ENCODE peak calls at places on chromosomes 1 and 21, in eight cellular contexts. W is CD8-positive, alpha-beta T cell; D is tibial artery; K is endodermal cell; E is tibial nerve; J is dorsolateral prefrontal cortex; Q is upper lobe of right lung; G is lower lobe of right lung. V is an unnamed sample.

GRCh38 chr1:209675567-209676154 is 449 bp downstream of the G0S2 start:
- DNase-seq in W (no peak), D (no peak), K (peak), E (no peak), J (no peak), Q (peak), G (peak), V (no peak)

GRCh38 chr1:193083365-193084088 is 21.7 kb downstream of the GLRX2 start:
- DNase-seq in W (no peak), D (no peak), K (no peak), E (no peak), J (no peak), Q (no peak), G (no peak), V (no peak)

GRCh38 chr1:243890576-243890975 is 40.5 kb upstream of the AKT3 start:
- DNase-seq in W (no peak), D (no peak), K (no peak), E (no peak), J (no peak), Q (no peak), G (no peak), V (no peak)

GRCh38 chr1:207887542-207887941 is 23.4 kb downstream of the CD34 start:
- DNase-seq in W (no peak), D (no peak), K (no peak), E (no peak), J (no peak), Q (no peak), G (no peak), V (no peak)

GRCh38 chr1:172697463-172698100 is 38.7 kb downstream of the FASLG start:
- DNase-seq in W (no peak), D (no peak), K (no peak), E (no peak), J (no peak), Q (no peak), G (no peak), V (no peak)

GRCh38 chr1:219778110-219778509 is 150.2 kb downstream of the SLC30A10 start:
- DNase-seq in W (no peak), D (no peak), K (no peak), E (no peak), J (no peak), Q (no peak), G (no peak), V (no peak)

GRCh38 chr1:193846881-193847280 is 660.5 kb upstream of the B3GALT2 start:
- DNase-seq in W (no peak), D (no peak), K (no peak), E (no peak), J (no peak), Q (no peak), G (no peak), V (no peak)

GRCh38 chr1:104294259-104294658 is 544.6 kb downstream of the AMY1C start:
- DNase-seq in W (no peak), D (no peak), K (no peak), E (no peak), J (no peak), Q (no peak), G (no peak), V (no peak)

GRCh38 chr1:54488831-54489626 is 59.0 kb upstream of the ACOT11 start:
- DNase-seq in W (peak), D (peak), K (peak), E (peak), J (peak), Q (peak), G (peak), V (no peak)

GRCh38 chr1:25621876-25622275 is 5.3 kb downstream of the MAN1C1 start:
- DNase-seq in W (no peak), D (no peak), K (no peak), E (no peak), J (no peak), Q (no peak), G (no peak), V (no peak)

GRCh38 chr1:86846166-86846647 is 67.7 kb downstream of the SELENOF start:
- DNase-seq in W (no peak), D (no peak), K (no peak), E (no peak), J (no peak), Q (no peak), G (no peak), V (no peak)

GRCh38 chr1:154760469-154760933 is 109.6 kb downstream of the KCNN3 start:
- DNase-seq in W (peak), D (no peak), K (peak), E (no peak), J (no peak), Q (peak), G (peak), V (no peak)

GRCh38 chr1:85677656-85678055 is 30.6 kb downstream of the ZNHIT6 start:
- DNase-seq in W (no peak), D (no peak), K (no peak), E (no peak), J (no peak), Q (no peak), G (no peak), V (no peak)

GRCh38 chr1:85605519-85606413 is 25.2 kb downstream of the CCN1 start:
- DNase-seq in W (no peak), D (no peak), K (peak), E (no peak), J (no peak), Q (no peak), G (no peak), V (no peak)

GRCh38 chr1:233959971-233960710 is 55.7 kb downstream of the SLC35F3 start:
- DNase-seq in W (no peak), D (no peak), K (no peak), E (no peak), J (no peak), Q (no peak), G (no peak), V (no peak)

GRCh38 chr1:53145942-53146708 is 3.7 kb upstream of the SLC1A7 start:
- DNase-seq in W (no peak), D (peak), K (peak), E (no peak), J (no peak), Q (peak), G (peak), V (peak)

GRCh38 chr1:150528997-150529396 is 13.4 kb downstream of the FALEC start:
- DNase-seq in W (no peak), D (no peak), K (no peak), E (no peak), J (no peak), Q (no peak), G (no peak), V (no peak)

GRCh38 chr21:43854773-43855633 is 10.0 kb upstream of the AGPAT3 start:
- DNase-seq in W (no peak), D (no peak), K (no peak), E (no peak), J (no peak), Q (no peak), G (peak), V (no peak)

GRCh38 chr1:41629571-41629970 is 145.1 kb upstream of the EDN2 start:
- DNase-seq in W (no peak), D (no peak), K (peak), E (no peak), J (no peak), Q (no peak), G (no peak), V (no peak)

GRCh38 chr1:41632788-41633575 is 148.5 kb upstream of the EDN2 start:
- DNase-seq in W (no peak), D (no peak), K (no peak), E (no peak), J (no peak), Q (no peak), G (no peak), V (no peak)

GRCh38 chr1:41631154-41631553 is 146.7 kb upstream of the EDN2 start:
- DNase-seq in W (no peak), D (no peak), K (no peak), E (no peak), J (no peak), Q (no peak), G (no peak), V (no peak)

GRCh38 chr1:41633764-41634163 is 149.3 kb upstream of the EDN2 start:
- DNase-seq in W (no peak), D (no peak), K (no peak), E (no peak), J (no peak), Q (no peak), G (no peak), V (no peak)

DNA sequence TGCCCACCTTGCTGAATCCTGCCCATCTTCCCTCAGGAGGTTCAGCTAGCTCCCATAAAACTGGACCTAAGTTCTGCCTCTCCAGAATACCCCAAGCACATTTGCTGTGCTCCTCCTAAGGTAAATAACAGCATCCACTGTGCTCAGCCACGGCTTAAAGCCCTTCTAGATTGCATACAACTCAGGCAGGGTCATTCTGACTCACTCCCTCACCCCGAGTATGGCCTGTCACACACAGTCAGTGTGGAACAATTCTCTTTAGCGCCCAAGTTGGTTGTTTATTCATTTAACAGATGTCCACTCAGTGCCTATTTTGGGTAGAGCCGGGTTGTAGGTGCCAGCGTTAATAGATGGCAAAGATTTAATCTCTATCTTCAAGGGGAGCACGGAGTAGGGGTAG is 147.5 kb upstream of the EDN2 start:
- DNase-seq in W (no peak), D (no peak), K (peak), E (no peak), J (no peak), Q (no peak), G (no peak), V (no peak)
- H3K27ac ChIP-seq in W (no peak), D (no peak), K (no peak), E (no peak), J (no peak), Q (no peak), G (no peak), V (no peak)

GRCh38 chr1:101238041-101238515 is 1.3 kb downstream of the S1PR1 start:
- DNase-seq in W (peak), D (no peak), K (peak), E (no peak), J (no peak), Q (no peak), G (peak), V (no peak)

GRCh38 chr1:101239095-101240040 is 2.5 kb downstream of the S1PR1 start:
- DNase-seq in W (peak), D (no peak), K (no peak), E (no peak), J (no peak), Q (no peak), G (no peak), V (no peak)

GRCh38 chr1:101238681-101239094 is 1.9 kb downstream of the S1PR1 start:
- DNase-seq in W (peak), D (peak), K (peak), E (peak), J (peak), Q (peak), G (peak), V (peak)

GRCh38 chr1:101241485-101242225 is 4.8 kb downstream of the S1PR1 start:
- DNase-seq in W (no peak), D (no peak), K (no peak), E (no peak), J (no peak), Q (no peak), G (no peak), V (no peak)

DNA sequence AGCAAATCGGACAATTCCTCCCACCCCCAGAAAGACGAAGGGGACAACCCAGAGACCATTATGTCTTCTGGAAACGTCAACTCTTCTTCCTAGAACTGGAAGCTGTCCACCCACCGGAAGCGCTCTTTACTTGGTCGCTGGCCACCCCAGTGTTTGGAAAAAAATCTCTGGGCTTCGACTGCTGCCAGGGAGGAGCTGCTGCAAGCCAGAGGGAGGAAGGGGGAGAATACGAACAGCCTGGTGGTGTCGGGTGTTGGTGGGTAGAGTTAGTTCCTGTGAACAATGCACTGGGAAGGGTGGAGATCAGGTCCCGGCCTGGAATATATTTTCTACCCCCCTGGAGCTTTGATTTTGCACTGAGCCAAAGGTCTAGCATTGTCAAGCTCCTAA is 3.2 kb downstream of the S1PR1 start:
- DNase-seq in W (no peak), D (no peak), K (no peak), E (no peak), J (no peak), Q (no peak), G (no peak), V (no peak)
- H3K27ac ChIP-seq in W (peak), D (no peak), K (no peak), E (no peak), J (peak), Q (peak), G (peak), V (no peak)

GRCh38 chr1:107057197-107058133 is 991 bp downstream of the PRMT6 start:
- DNase-seq in W (peak), D (peak), K (peak), E (peak), J (peak), Q (peak), G (peak), V (peak)
- H3K27ac ChIP-seq in W (peak), D (peak), K (peak), E (peak), J (peak), Q (peak), G (peak), V (peak)

DNA sequence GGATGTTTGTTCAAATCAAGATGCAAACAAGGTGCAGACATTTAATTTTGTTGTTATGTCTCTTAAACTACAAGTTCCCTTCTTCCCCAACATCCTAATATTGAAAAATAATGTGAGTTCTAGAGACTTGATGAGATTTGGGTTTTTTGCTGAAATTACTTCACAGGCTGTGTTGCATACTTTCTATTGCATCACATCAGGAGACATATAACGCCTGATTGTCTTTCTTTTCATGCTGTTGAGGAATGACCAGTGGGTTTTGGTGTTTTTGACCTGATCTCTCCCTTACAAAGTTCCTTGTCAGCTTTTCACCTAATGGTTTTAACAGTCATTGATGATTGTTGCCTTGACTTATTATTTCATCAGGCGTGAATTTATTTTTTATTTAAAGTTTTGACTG is 83.4 kb downstream of the UROD start:
- DNase-seq in W (no peak), D (no peak), K (no peak), E (no peak), J (no peak), Q (no peak), G (no peak), V (no peak)
- H3K27ac ChIP-seq in W (no peak), D (no peak), K (no peak), E (no peak), J (no peak), Q (no peak), G (no peak), V (no peak)

GRCh38 chr1:31300193-31300592 is 3.4 kb downstream of the ZCCHC17 start:
- DNase-seq in W (no peak), D (no peak), K (no peak), E (no peak), J (no peak), Q (no peak), G (no peak), V (no peak)

GRCh38 chr1:31295874-31296485 is 608 bp downstream of the SNRNP40 start:
- DNase-seq in W (peak), D (no peak), K (no peak), E (no peak), J (no peak), Q (no peak), G (no peak), V (no peak)

GRCh38 chr1:31296486-31297272 is at the start of the genes SNRNP40 and ZCCHC17:
- DNase-seq in W (peak), D (peak), K (peak), E (peak), J (peak), Q (peak), G (peak), V (peak)

GRCh38 chr1:31299365-31299764 is 2.5 kb downstream of the ZCCHC17 start:
- DNase-seq in W (no peak), D (no peak), K (no peak), E (no peak), J (no peak), Q (no peak), G (no peak), V (no peak)

GRCh38 chr1:31297273-31298247 is 728 bp downstream of the ZCCHC17 start:
- DNase-seq in W (no peak), D (no peak), K (peak), E (no peak), J (no peak), Q (no peak), G (no peak), V (no peak)
- H3K27ac ChIP-seq in W (peak), D (peak), K (peak), E (peak), J (peak), Q (peak), G (peak), V (peak)

V was measured in RWPE2.